ENCODE peak calls at places on chromosomes 5 and 9, in four cellular contexts. X, I, O and D are unnamed samples.

GRCh38 chr9:134141906-134142305 is 6.0 kb downstream of the WDR5 start:
- DNase-seq in O (no peak), I (no peak), X (no peak), D (no peak)

GRCh38 chr5:167352801-167353200 is 938.6 kb upstream of the WWC1 start:
- DNase-seq in O (no peak), I (no peak), X (no peak), D (no peak)

GRCh38 chr5:93622240-93622885 is 39.3 kb downstream of the NR2F1 start:
- DNase-seq in O (no peak), X (no peak), I (no peak), D (no peak)

GRCh38 chr9:122095010-122095767 is 2.1 kb upstream of the TTLL11 start:
- DNase-seq in X (peak; percentile 34), O (peak; percentile 75), I (no peak), D (peak; percentile 62)

GRCh38 chr5:156647034-156647451 is 203.1 kb upstream of the PPP1R2B start:
- DNase-seq in X (no peak), O (peak; percentile 53), I (no peak), D (no peak)

GRCh38 chr5:95842955-95843544 is 20.5 kb upstream of the GLRX start:
- DNase-seq in I (no peak), X (no peak), O (peak; percentile 63), D (peak; percentile 44)

GRCh38 chr5:172594431-172594830 is 46.6 kb upstream of the NEURL1B start:
- DNase-seq in I (no peak), O (no peak), X (no peak), D (no peak)

GRCh38 chr5:134007581-134008256 is 2.9 kb upstream of the VDAC1 start:
- DNase-seq in I (no peak), X (no peak), O (no peak), D (no peak)

GRCh38 chr5:5297432-5298067 is 124.9 kb upstream of the ICE1 start:
- DNase-seq in I (no peak), X (no peak), O (no peak), D (no peak)

GRCh38 chr5:133398646-133399081 is 213.7 kb downstream of the FSTL4 start:
- DNase-seq in X (no peak), I (no peak), O (no peak), D (no peak)

GRCh38 chr5:153099328-153099727 is 391.1 kb upstream of the GRIA1 start:
- DNase-seq in I (no peak), O (no peak), X (no peak), D (no peak)

GRCh38 chr5:129120158-129120581 is 25.6 kb downstream of the ISOC1 start:
- DNase-seq in X (no peak), O (no peak), I (no peak), D (no peak)

GRCh38 chr5:91126448-91126847 is 256.7 kb downstream of the ARRDC3 start:
- DNase-seq in I (no peak), O (peak; percentile 48), X (no peak), D (no peak)

GRCh38 chr9:87701931-87702421 is 23.9 kb upstream of the CTSL start:
- DNase-seq in O (no peak), I (no peak), X (no peak), D (no peak)

GRCh38 chr5:139577689-139578347 is 16.7 kb downstream of the UBE2D2 start:
- DNase-seq in O (no peak), I (no peak), X (no peak), D (no peak)

GRCh38 chr9:27528886-27529315 is 713 bp downstream of the MOB3B start:
- DNase-seq in O (peak; percentile 83), I (peak; percentile 30), X (peak; percentile 26), D (peak; percentile 50)

GRCh38 chr5:117955831-117956230 is 1032.5 kb downstream of the DTWD2 start:
- DNase-seq in I (no peak), O (no peak), X (no peak), D (no peak)

GRCh38 chr9:127300886-127301447 is 36.4 kb downstream of the GARNL3 start:
- DNase-seq in X (no peak), I (no peak), O (no peak), D (no peak)

GRCh38 chr5:135834639-135835529 is at the start of gene SLC25A48:
- DNase-seq in I (no peak), X (peak; percentile 76), O (peak; percentile 86), D (peak; percentile 74)

GRCh38 chr9:114919611-114920010 is 10.8 kb downstream of the TNFSF8 start:
- DNase-seq in X (no peak), I (no peak), O (no peak), D (no peak)

GRCh38 chr9:38689678-38690077 is 30.3 kb downstream of the FAM240B start:
- DNase-seq in X (no peak), I (no peak), O (peak; percentile 66), D (no peak)

GRCh38 chr5:133754575-133755169 is 142.3 kb upstream of the FSTL4 start:
- DNase-seq in I (no peak), X (no peak), O (peak; percentile 58), D (peak; percentile 60)

GRCh38 chr9:75743855-75744254 is 146.6 kb upstream of the PCSK5 start:
- DNase-seq in O (no peak), X (no peak), I (no peak), D (no peak)

DNA sequence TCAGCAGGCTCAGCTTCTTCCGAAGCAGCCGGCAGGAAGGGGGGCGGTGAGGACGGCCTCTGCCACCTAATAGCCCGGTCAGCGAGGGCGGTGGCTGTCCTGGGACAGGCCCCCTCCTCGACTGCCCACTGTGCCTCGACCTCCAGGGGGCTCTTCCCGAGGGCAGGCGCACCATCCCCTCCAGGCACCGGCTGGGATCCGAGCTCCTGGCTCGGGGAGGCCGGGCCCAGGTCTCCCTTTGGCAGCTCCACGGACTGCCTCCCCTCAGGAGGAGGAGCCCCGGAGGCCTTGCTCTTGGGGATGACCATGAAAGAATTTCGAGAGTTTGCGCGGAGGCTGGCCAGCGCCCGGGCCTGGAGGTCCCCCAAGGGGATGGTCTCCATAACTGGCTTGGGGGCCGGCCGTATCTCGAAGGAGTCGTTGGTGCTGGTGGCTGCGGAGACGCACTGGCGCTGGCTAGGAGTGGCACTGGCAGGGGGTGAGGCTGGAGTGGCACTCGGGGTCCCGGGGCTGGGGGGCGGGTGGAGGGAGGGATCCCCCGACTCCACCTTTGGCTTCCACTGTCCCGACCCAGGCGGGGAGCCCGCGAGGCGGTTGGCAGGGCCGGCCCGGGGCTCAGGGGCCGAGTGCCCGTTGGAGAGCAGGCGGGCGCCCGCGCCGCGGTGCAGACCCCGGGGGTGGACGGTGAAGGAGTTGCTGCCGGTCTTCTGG is 975 bp downstream of the TPRN start:
- DNase-seq in I (no peak), X (no peak), O (peak; percentile 46), D (no peak)
- TF ChIP-seq CTCF in I (no peak), X (no peak), O (no peak), D (no peak)

DNA sequence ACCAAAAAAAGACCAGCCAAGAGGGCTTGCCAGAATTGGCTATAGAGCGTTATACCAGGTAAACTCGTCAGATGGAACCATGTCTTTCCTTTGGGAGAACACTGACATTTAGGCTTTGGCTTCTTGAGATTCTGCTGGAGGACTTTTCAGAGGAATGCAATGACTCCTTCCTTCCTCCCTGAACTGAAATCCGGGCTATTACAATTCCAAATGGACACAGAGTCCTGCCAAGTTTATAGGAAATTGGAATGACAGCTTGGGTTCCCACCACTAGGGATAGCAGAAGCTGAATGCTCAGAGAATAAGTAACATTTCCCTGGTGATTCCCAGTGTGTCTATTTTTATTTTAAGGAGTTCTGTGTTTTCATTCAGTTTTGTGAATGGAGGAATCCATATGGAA is 143.0 kb downstream of the FGF1 start:
- DNase-seq in I (no peak), O (no peak), X (no peak), D (no peak)
- TF ChIP-seq CTCF in I (no peak), O (no peak), X (no peak), D (no peak)

GRCh38 chr9:89982016-89982415 is 377.2 kb downstream of the GADD45G start:
- DNase-seq in O (no peak), X (no peak), I (no peak), D (no peak)

GRCh38 chr9:89975024-89975423 is 370.2 kb downstream of the GADD45G start:
- DNase-seq in O (no peak), I (no peak), X (no peak), D (no peak)

GRCh38 chr9:89974582-89974981 is 369.8 kb downstream of the GADD45G start:
- DNase-seq in O (no peak), I (no peak), X (no peak), D (no peak)

GRCh38 chr9:89975586-89975985 is 370.8 kb downstream of the GADD45G start:
- DNase-seq in I (no peak), O (no peak), X (no peak), D (no peak)

DNA sequence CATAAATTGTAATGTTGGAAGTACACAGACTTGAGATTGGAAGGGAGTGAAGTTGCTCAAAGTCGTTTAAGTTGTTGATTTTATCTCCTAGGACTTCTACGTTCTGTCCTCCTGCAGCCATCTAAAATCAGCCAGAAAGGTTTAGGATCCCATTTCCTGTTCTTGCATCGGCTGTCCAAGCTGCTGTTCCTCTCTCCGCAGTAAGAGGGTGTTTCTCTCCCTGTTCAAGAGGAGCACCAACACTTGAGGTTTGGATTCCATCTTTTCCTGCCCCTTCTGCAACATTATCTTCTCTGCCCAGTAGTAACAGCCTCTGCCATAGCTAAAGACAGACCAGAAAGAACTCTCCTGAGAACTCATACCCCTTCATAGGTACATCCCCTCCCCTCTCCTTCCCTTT is 373.4 kb downstream of the GADD45G start:
- DNase-seq in X (no peak), O (no peak), I (no peak), D (no peak)
- TF ChIP-seq CTCF in X (peak; percentile 26), O (peak; percentile 30), I (no peak), D (no peak)

GRCh38 chr5:143685416-143685815 is 126.5 kb upstream of the HMHB1 start:
- DNase-seq in X (no peak), O (no peak), I (no peak), D (no peak)
- TF ChIP-seq CTCF in X (no peak), O (peak; percentile 32), I (no peak), D (no peak)

DNA sequence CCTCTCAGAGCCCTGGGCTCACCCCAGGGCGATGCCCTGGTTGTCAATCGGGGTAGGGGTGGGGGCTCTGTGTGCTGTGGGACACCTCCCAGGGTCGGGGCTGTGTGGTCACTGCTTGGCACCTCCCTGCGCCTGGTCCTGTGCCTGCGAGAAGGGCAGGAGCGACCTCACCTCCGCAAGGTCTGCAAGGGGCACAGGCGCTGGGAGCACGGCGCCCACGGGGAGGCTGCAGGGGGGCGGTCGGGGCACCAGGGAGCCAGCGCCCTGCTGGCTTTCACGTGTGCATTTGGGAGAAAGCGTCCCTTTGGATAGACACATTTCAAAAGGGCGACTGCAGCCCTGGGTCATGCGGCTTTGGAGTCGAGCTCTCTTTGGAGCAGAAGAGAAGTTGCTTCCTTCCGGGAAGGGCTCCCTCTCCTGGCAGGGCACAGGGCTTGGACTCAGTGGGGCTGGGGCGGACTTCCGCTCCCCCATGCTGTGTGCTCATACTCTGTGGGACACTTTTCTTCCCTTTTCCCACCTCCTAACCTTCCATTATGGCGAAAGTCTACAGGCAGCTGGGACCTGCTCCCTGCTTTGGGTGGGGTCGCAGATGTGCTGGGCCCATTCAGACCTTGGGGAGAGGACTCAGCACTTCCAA is 52.8 kb upstream of the SLC28A3 start:
- DNase-seq in X (no peak), I (no peak), O (no peak), D (no peak)
- TF ChIP-seq CTCF in X (no peak), I (no peak), O (no peak), D (no peak)